ENCODE peak calls at places on chromosomes 5 and 9, in six cellular contexts. One of them, this sample, is unnamed.

GRCh38 chr5:158410976-158411375 is 552.0 kb upstream of the CLINT1 start:
- DNase-seq in prostate gland: no peak
- DNase-seq in cardiac fibroblast: no peak
- DNase-seq in GM23338: no peak
- DNase-seq in lung: no peak
- DNase-seq in stomach: no peak
- DNase-seq in this sample: no peak

GRCh38 chr9:99197987-99198386 is 23.8 kb downstream of the ALG2 start:
- DNase-seq in GM23338: peak; percentile 32
- DNase-seq in cardiac fibroblast: no peak
- DNase-seq in lung: no peak
- DNase-seq in prostate gland: no peak
- DNase-seq in stomach: no peak
- DNase-seq in this sample: no peak

GRCh38 chr5:143244000-143244736 is 159.3 kb downstream of the NR3C1 start:
- DNase-seq in stomach: peak; percentile 32
- DNase-seq in lung: peak; percentile 54
- DNase-seq in GM23338: no peak
- DNase-seq in prostate gland: peak; percentile 8
- DNase-seq in cardiac fibroblast: peak; percentile 98
- DNase-seq in this sample: peak; percentile 97

GRCh38 chr5:173324115-173325001 is 3.9 kb downstream of the STC2 start:
- DNase-seq in stomach: peak; percentile 76
- DNase-seq in lung: peak; percentile 58
- DNase-seq in cardiac fibroblast: peak; percentile 72
- DNase-seq in prostate gland: no peak
- DNase-seq in GM23338: no peak
- DNase-seq in this sample: peak; percentile 92

GRCh38 chr5:92552206-92553160 is 1028.5 kb downstream of the NR2F1-AS1 start:
- DNase-seq in stomach: no peak
- DNase-seq in cardiac fibroblast: peak; percentile 99
- DNase-seq in GM23338: no peak
- DNase-seq in prostate gland: no peak
- DNase-seq in lung: no peak
- DNase-seq in this sample: peak; percentile 90

GRCh38 chr5:82859439-82860140 is 217.6 kb downstream of the TMEM167A start:
- DNase-seq in prostate gland: no peak
- DNase-seq in lung: no peak
- DNase-seq in GM23338: peak; percentile 37
- DNase-seq in cardiac fibroblast: no peak
- DNase-seq in stomach: no peak
- DNase-seq in this sample: no peak

GRCh38 chr5:40681351-40682311 is 1.9 kb downstream of the PTGER4 start:
- DNase-seq in lung: peak; percentile 42
- DNase-seq in prostate gland: no peak
- DNase-seq in cardiac fibroblast: peak; percentile 51
- DNase-seq in stomach: peak; percentile 44
- DNase-seq in GM23338: peak; percentile 59
- DNase-seq in this sample: no peak

GRCh38 chr9:79408617-79409016 is 163.1 kb upstream of the TLE4 start:
- DNase-seq in GM23338: no peak
- DNase-seq in stomach: no peak
- DNase-seq in prostate gland: no peak
- DNase-seq in lung: no peak
- DNase-seq in cardiac fibroblast: no peak
- DNase-seq in this sample: no peak

GRCh38 chr5:66306844-66307315 is 162.8 kb downstream of the SREK1 start:
- DNase-seq in prostate gland: no peak
- DNase-seq in stomach: no peak
- DNase-seq in lung: no peak
- DNase-seq in GM23338: no peak
- DNase-seq in cardiac fibroblast: peak; percentile 43
- DNase-seq in this sample: no peak

GRCh38 chr9:99199938-99200539 is 21.7 kb downstream of the ALG2 start:
- DNase-seq in prostate gland: no peak
- DNase-seq in stomach: no peak
- DNase-seq in lung: no peak
- DNase-seq in GM23338: no peak
- DNase-seq in cardiac fibroblast: no peak
- DNase-seq in this sample: no peak

GRCh38 chr5:113075019-113075418 is 98.4 kb downstream of the DCP2 start:
- DNase-seq in lung: no peak
- DNase-seq in prostate gland: no peak
- DNase-seq in stomach: no peak
- DNase-seq in GM23338: no peak
- DNase-seq in cardiac fibroblast: no peak
- DNase-seq in this sample: no peak

GRCh38 chr9:92342825-92343488 is 17.2 kb downstream of the CENPP start:
- DNase-seq in cardiac fibroblast: peak; percentile 76
- DNase-seq in stomach: no peak
- DNase-seq in GM23338: no peak
- DNase-seq in prostate gland: no peak
- DNase-seq in lung: no peak
- DNase-seq in this sample: no peak

GRCh38 chr5:173789031-173789920 is 98.9 kb upstream of the CPEB4 start:
- DNase-seq in lung: no peak
- DNase-seq in prostate gland: no peak
- DNase-seq in stomach: peak; percentile 25
- DNase-seq in cardiac fibroblast: peak; percentile 79
- DNase-seq in GM23338: no peak
- DNase-seq in this sample: peak; percentile 20

GRCh38 chr9:12681620-12682019 is 11.6 kb upstream of the TYRP1 start:
- DNase-seq in GM23338: no peak
- DNase-seq in lung: no peak
- DNase-seq in prostate gland: no peak
- DNase-seq in stomach: no peak
- DNase-seq in cardiac fibroblast: peak; percentile 64
- DNase-seq in this sample: no peak

GRCh38 chr9:33329117-33329563 is 38.8 kb downstream of the NFX1 start:
- DNase-seq in lung: peak; percentile 82
- DNase-seq in stomach: peak; percentile 82
- DNase-seq in prostate gland: peak; percentile 96
- DNase-seq in GM23338: no peak
- DNase-seq in cardiac fibroblast: peak; percentile 92
- DNase-seq in this sample: peak; percentile 59

GRCh38 chr5:62600560-62601252 is 22.1 kb downstream of the LRRC70 start:
- DNase-seq in prostate gland: no peak
- DNase-seq in stomach: no peak
- DNase-seq in cardiac fibroblast: no peak
- DNase-seq in lung: no peak
- DNase-seq in GM23338: no peak
- DNase-seq in this sample: no peak

GRCh38 chr5:55997742-55998351 is 3.1 kb upstream of the IL6ST start:
- DNase-seq in lung: no peak
- DNase-seq in cardiac fibroblast: peak; percentile 75
- DNase-seq in prostate gland: no peak
- DNase-seq in stomach: no peak
- DNase-seq in GM23338: no peak
- DNase-seq in this sample: no peak

GRCh38 chr5:149313151-149313841 is 32.0 kb upstream of the GRPEL2 start:
- DNase-seq in cardiac fibroblast: no peak
- DNase-seq in prostate gland: no peak
- DNase-seq in GM23338: no peak
- DNase-seq in lung: no peak
- DNase-seq in stomach: no peak
- DNase-seq in this sample: no peak

GRCh38 chr5:134874831-134875655 is 872 bp downstream of the TXNDC15 start:
- DNase-seq in stomach: peak; percentile 42
- DNase-seq in lung: peak; percentile 56
- DNase-seq in prostate gland: peak; percentile 14
- DNase-seq in GM23338: peak; percentile 32
- DNase-seq in cardiac fibroblast: peak; percentile 90
- DNase-seq in this sample: peak; percentile 72

GRCh38 chr5:138905541-138905940 is 30.4 kb upstream of the LRRTM2 start:
- DNase-seq in lung: no peak
- DNase-seq in prostate gland: no peak
- DNase-seq in cardiac fibroblast: peak; percentile 71
- DNase-seq in stomach: no peak
- DNase-seq in GM23338: no peak
- DNase-seq in this sample: no peak

DNA sequence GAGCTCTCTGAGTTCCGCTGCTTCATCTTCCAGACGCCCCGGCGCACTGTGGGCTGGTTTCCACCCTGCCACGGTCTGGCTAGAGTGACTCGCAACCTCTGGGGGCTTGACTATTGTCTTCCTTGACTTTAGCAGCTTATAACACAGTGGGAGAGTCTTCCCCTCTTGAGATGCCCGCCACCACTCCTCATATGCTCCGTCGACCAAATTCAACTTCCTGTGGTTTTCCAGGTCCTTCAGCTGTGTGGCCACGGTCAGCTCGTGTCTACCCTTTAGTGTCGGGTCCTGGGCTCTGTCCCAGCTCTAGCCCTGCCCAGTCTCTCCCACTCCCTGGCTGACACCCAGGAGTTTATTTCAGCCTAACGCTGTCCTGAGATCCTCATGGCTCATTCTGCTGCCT is 28.2 kb upstream of the NCS1 start:
- DNase-seq in GM23338: no peak
- DNase-seq in prostate gland: no peak
- DNase-seq in cardiac fibroblast: peak; percentile 44
- DNase-seq in lung: no peak
- DNase-seq in stomach: no peak
- DNase-seq in this sample: no peak
- H3K4me3 ChIP-seq in GM23338: no peak overlapping the region
- H3K4me3 ChIP-seq in prostate gland: no peak overlapping the region
- H3K4me3 ChIP-seq in cardiac fibroblast: no peak overlapping the region
- H3K4me3 ChIP-seq in lung: no peak overlapping the region
- H3K4me3 ChIP-seq in stomach: no peak overlapping the region
- H3K4me3 ChIP-seq in this sample: no peak overlapping the region

GRCh38 chr5:69048233-69048632 is 45.6 kb upstream of the SLC30A5 start:
- DNase-seq in cardiac fibroblast: peak; percentile 21
- DNase-seq in stomach: no peak
- DNase-seq in prostate gland: no peak
- DNase-seq in GM23338: peak; percentile 56
- DNase-seq in lung: no peak
- DNase-seq in this sample: no peak
- TF ChIP-seq CTCF in cardiac fibroblast: peak; percentile 45
- TF ChIP-seq CTCF in stomach: no peak
- TF ChIP-seq CTCF in prostate gland: peak; percentile 14
- TF ChIP-seq CTCF in GM23338: peak; percentile 78
- TF ChIP-seq CTCF in lung: no peak
- TF ChIP-seq CTCF in this sample: peak; percentile 29

GRCh38 chr5:78975035-78975434 is 10.1 kb downstream of the ARSB start:
- DNase-seq in prostate gland: no peak
- DNase-seq in cardiac fibroblast: no peak
- DNase-seq in GM23338: no peak
- DNase-seq in lung: no peak
- DNase-seq in stomach: no peak
- DNase-seq in this sample: no peak

GRCh38 chr5:78971998-78972397 is 13.1 kb downstream of the ARSB start:
- DNase-seq in stomach: no peak
- DNase-seq in GM23338: no peak
- DNase-seq in cardiac fibroblast: no peak
- DNase-seq in lung: no peak
- DNase-seq in prostate gland: no peak
- DNase-seq in this sample: no peak

GRCh38 chr5:78968781-78969180 is 16.3 kb downstream of the ARSB start:
- DNase-seq in cardiac fibroblast: no peak
- DNase-seq in lung: no peak
- DNase-seq in GM23338: no peak
- DNase-seq in stomach: no peak
- DNase-seq in prostate gland: no peak
- DNase-seq in this sample: no peak

GRCh38 chr5:78974011-78974410 is 11.1 kb downstream of the ARSB start:
- DNase-seq in GM23338: no peak
- DNase-seq in stomach: no peak
- DNase-seq in cardiac fibroblast: no peak
- DNase-seq in prostate gland: no peak
- DNase-seq in lung: no peak
- DNase-seq in this sample: no peak

DNA sequence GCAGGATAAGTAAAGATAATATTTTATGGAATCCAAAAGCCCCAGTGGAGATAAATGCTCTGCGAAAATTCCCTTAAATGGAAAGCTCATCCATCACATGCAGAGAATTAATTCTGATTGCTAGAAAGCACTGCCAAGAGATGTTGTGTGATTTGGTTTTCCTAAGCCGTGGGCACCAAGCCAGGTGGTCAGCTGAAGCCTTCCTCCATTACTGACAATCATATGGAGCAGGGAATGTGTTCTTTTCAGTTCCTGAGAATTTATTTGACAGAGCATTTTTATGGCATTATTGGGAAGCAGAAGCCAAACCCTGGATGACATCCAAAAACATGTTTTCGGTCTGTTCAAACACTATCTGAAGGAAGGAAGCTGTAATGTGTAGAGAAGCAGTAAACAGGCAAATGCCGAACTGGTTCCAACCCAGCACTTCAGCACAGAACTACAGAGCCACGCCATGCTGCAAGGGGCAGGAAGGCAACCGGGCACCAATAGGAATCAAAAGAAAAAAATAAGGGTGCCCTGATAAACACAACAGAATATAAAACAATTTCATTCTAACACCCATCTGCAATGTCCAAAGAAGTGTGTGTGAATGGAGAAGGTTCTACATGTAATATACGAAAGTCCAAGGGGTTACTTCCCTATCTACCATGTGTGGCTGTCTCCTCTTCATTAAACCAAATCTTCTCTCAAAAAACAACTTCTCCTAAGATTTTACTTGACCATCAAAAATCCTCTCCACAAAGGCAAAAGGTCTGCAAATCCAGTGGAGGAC is 12.3 kb downstream of the ARSB start:
- DNase-seq in cardiac fibroblast: peak; percentile 29
- DNase-seq in GM23338: no peak
- DNase-seq in stomach: peak; percentile 43
- DNase-seq in prostate gland: peak; percentile 46
- DNase-seq in lung: no peak
- DNase-seq in this sample: peak; percentile 74
- H3K4me3 ChIP-seq in cardiac fibroblast: no peak overlapping the region
- H3K4me3 ChIP-seq in GM23338: no peak overlapping the region
- H3K4me3 ChIP-seq in stomach: peak overlapping the region; percentile 9
- H3K4me3 ChIP-seq in prostate gland: no peak overlapping the region
- H3K4me3 ChIP-seq in lung: no peak overlapping the region
- H3K4me3 ChIP-seq in this sample: no peak overlapping the region

GRCh38 chr5:110726249-110727024 is at the start of gene TMEM232:
- DNase-seq in cardiac fibroblast: peak; percentile 80
- DNase-seq in stomach: peak; percentile 77
- DNase-seq in GM23338: peak; percentile 96
- DNase-seq in lung: peak; percentile 80
- DNase-seq in prostate gland: peak; percentile 56
- DNase-seq in this sample: peak; percentile 33

GRCh38 chr5:110727025-110727314 is 499 bp upstream of the TMEM232 start:
- DNase-seq in lung: no peak
- DNase-seq in prostate gland: no peak
- DNase-seq in cardiac fibroblast: no peak
- DNase-seq in GM23338: peak; percentile 37
- DNase-seq in stomach: no peak
- DNase-seq in this sample: no peak
- TF ChIP-seq CTCF in lung: no peak
- TF ChIP-seq CTCF in prostate gland: no peak
- TF ChIP-seq CTCF in cardiac fibroblast: no peak
- TF ChIP-seq CTCF in GM23338: no peak
- TF ChIP-seq CTCF in stomach: no peak
- TF ChIP-seq CTCF in this sample: no peak